ENCODE peak calls at places on chromosomes 16 and 17, in seven cellular contexts. P is stimulated activated CD4-positive, alpha-beta T cell treated with anti-CD3 and anti-CD28 coated beads, Interleukin-2, amount 100 ng/mL, for 48 hours; M is activated naive CD4-positive, alpha-beta T cell treated with anti-CD3 and anti-CD28 coated beads, Interleukin-2, amount 10 ng/mL, durations not matched to agents 7 days and 5 days; G is astrocyte of the spinal cord; A is MCF 10A; Y is activated T-helper 9 cell treated with anti-CD3 and anti-CD28 coated beads, Interleukin-2, amount 50 U/mL, for 16 hours; V is fibroblast of the aortic adventitia. U is an unnamed sample.

GRCh38 chr16:75256871-75257343 is 5.5 kb upstream of the BCAR1 start:
- DNase-seq in P (no peak), M (peak), G (peak), A (no peak), Y (no peak), V (peak), U (peak)

GRCh38 chr16:49442805-49443204 is 69.2 kb downstream of the C16orf78 start:
- DNase-seq in P (no peak), M (peak), G (no peak), A (no peak), Y (no peak), V (no peak), U (no peak)

GRCh38 chr17:2042355-2042929 is 620 bp downstream of the OVCA2 start:
- DNase-seq in P (no peak), M (peak), G (peak), A (no peak), Y (no peak), V (peak), U (peak)

GRCh38 chr17:29102046-29102445 is 59.1 kb downstream of the PIPOX start:
- DNase-seq in P (no peak), M (no peak), G (no peak), A (no peak), Y (no peak), V (no peak), U (no peak)

GRCh38 chr16:4200000-4200780 is 41.7 kb downstream of the SRL start:
- DNase-seq in P (peak), M (peak), G (peak), A (peak), Y (no peak), V (peak), U (peak)

GRCh38 chr17:75814900-75815373 is 29.3 kb downstream of the UNC13D start:
- DNase-seq in P (no peak), M (no peak), G (peak), A (peak), Y (no peak), V (peak), U (peak)

GRCh38 chr16:57194512-57194911 is 8.4 kb downstream of the RSPRY1 start:
- DNase-seq in P (no peak), M (no peak), G (peak), A (peak), Y (no peak), V (peak), U (peak)

GRCh38 chr17:77811521-77811920 is 147.0 kb upstream of the TNRC6C start:
- DNase-seq in P (no peak), M (no peak), G (peak), A (no peak), Y (no peak), V (peak), U (no peak)

GRCh38 chr16:9966569-9967157 is 215.6 kb downstream of the GRIN2A start:
- DNase-seq in P (no peak), M (no peak), G (peak), A (no peak), Y (no peak), V (peak), U (no peak)

GRCh38 chr17:74677558-74678466 is 34.9 kb downstream of the CD300LF start:
- DNase-seq in P (no peak), M (peak), G (no peak), A (peak), Y (no peak), V (peak), U (peak)

GRCh38 chr16:21523411-21524067 is 75.8 kb upstream of the METTL9 start:
- DNase-seq in P (no peak), M (no peak), G (no peak), A (no peak), Y (no peak), V (no peak), U (no peak)

GRCh38 chr17:29572691-29573557 is 4.4 kb downstream of the TP53I13 start:
- DNase-seq in P (peak), M (peak), G (peak), A (no peak), Y (peak), V (peak), U (peak)

GRCh38 chr17:15414502-15415348 is 52.7 kb downstream of the CDRT4 start:
- DNase-seq in P (no peak), M (no peak), G (no peak), A (peak), Y (no peak), V (no peak), U (no peak)

GRCh38 chr17:50584749-50585148 is 24.2 kb downstream of the CACNA1G start:
- DNase-seq in P (no peak), M (no peak), G (no peak), A (no peak), Y (no peak), V (no peak), U (no peak)

GRCh38 chr17:39678340-39679116 is 9.3 kb downstream of the PGAP3 start:
- DNase-seq in P (no peak), M (no peak), G (no peak), A (no peak), Y (no peak), V (no peak), U (no peak)

GRCh38 chr16:86199871-86200700 is 301.1 kb downstream of the IRF8 start:
- DNase-seq in P (no peak), M (no peak), G (no peak), A (no peak), Y (no peak), V (no peak), U (no peak)

GRCh38 chr17:40089085-40089895 is 11.1 kb downstream of the NR1D1 start:
- DNase-seq in P (no peak), M (no peak), G (no peak), A (no peak), Y (no peak), V (no peak), U (no peak)

GRCh38 chr16:50688867-50689266 is 4.5 kb upstream of the NOD2 start:
- DNase-seq in P (no peak), M (no peak), G (no peak), A (peak), Y (no peak), V (no peak), U (no peak)

GRCh38 chr16:4376126-4376819 is 4.6 kb downstream of the VASN start:
- DNase-seq in P (no peak), M (no peak), G (peak), A (peak), Y (no peak), V (peak), U (peak)

GRCh38 chr17:60158751-60159478 is 9.1 kb downstream of the CA4 start:
- DNase-seq in P (no peak), M (no peak), G (no peak), A (no peak), Y (no peak), V (peak), U (peak)

GRCh38 chr17:81419333-81419885 is 24.2 kb downstream of the BAHCC1 start:
- DNase-seq in P (no peak), M (no peak), G (peak), A (peak), Y (no peak), V (peak), U (peak)

GRCh38 chr17:12537436-12537835 is 128.3 kb upstream of the MYOCD start:
- DNase-seq in P (no peak), M (no peak), G (no peak), A (no peak), Y (no peak), V (no peak), U (no peak)

GRCh38 chr17:50946223-50946890 is 80.2 kb upstream of the TOB1 start:
- DNase-seq in P (no peak), M (no peak), G (no peak), A (no peak), Y (no peak), V (no peak), U (no peak)

GRCh38 chr17:8800656-8801055 is 1.5 kb upstream of the MFSD6L start:
- DNase-seq in P (no peak), M (no peak), G (no peak), A (no peak), Y (no peak), V (no peak), U (no peak)

GRCh38 chr16:80509872-80510271 is 30.9 kb upstream of the DYNLRB2 start:
- DNase-seq in P (no peak), M (no peak), G (no peak), A (no peak), Y (no peak), V (no peak), U (no peak)

GRCh38 chr17:11140028-11140427 is 101.0 kb upstream of the SHISA6 start:
- DNase-seq in P (no peak), M (no peak), G (no peak), A (peak), Y (no peak), V (no peak), U (no peak)

GRCh38 chr16:35339337-35339736 is 1879.9 kb downstream of the TP53TG3F start:
- DNase-seq in P (no peak), M (no peak), G (no peak), A (no peak), Y (no peak), V (no peak), U (no peak)

GRCh38 chr16:1537138-1537577 is 3.7 kb downstream of the TMEM204 start:
- DNase-seq in P (no peak), M (no peak), G (no peak), A (no peak), Y (no peak), V (no peak), U (no peak)

GRCh38 chr17:50785126-50785525 is 17.8 kb upstream of the ANKRD40CL start:
- DNase-seq in P (no peak), M (no peak), G (no peak), A (no peak), Y (no peak), V (no peak), U (no peak)

GRCh38 chr17:69401251-69401650 is 13.2 kb upstream of the MAP2K6 start:
- DNase-seq in P (no peak), M (no peak), G (no peak), A (peak), Y (no peak), V (no peak), U (no peak)

GRCh38 chr17:44467108-44467507 is 36.1 kb downstream of the GPATCH8 start:
- DNase-seq in P (no peak), M (no peak), G (no peak), A (no peak), Y (no peak), V (peak), U (peak)

GRCh38 chr17:72065556-72065955 is 55.3 kb upstream of the SOX9 start:
- DNase-seq in P (no peak), M (no peak), G (no peak), A (peak), Y (no peak), V (no peak), U (no peak)

GRCh38 chr16:76386784-76387183 is 109.6 kb downstream of the CNTNAP4 start:
- DNase-seq in P (no peak), M (no peak), G (peak), A (peak), Y (no peak), V (peak), U (peak)

GRCh38 chr16:81008151-81008789 is 1.3 kb downstream of the CENPN start:
- DNase-seq in P (no peak), M (no peak), G (no peak), A (no peak), Y (no peak), V (peak), U (no peak)

GRCh38 chr16:58459344-58460218 is 40.4 kb upstream of the NDRG4 start:
- DNase-seq in P (peak), M (peak), G (peak), A (peak), Y (peak), V (peak), U (peak)

GRCh38 chr17:9893606-9894005 is 11.5 kb downstream of the RCVRN start:
- DNase-seq in P (no peak), M (no peak), G (peak), A (peak), Y (no peak), V (peak), U (peak)

GRCh38 chr16:81767987-81768592 is 11.0 kb upstream of the PLCG2 start:
- DNase-seq in P (no peak), M (no peak), G (no peak), A (no peak), Y (no peak), V (no peak), U (no peak)

GRCh38 chr16:90031931-90032663 is 12.8 kb upstream of the DBNDD1 start:
- DNase-seq in P (no peak), M (no peak), G (peak), A (no peak), Y (no peak), V (peak), U (peak)